ENCODE peak calls at places on chromosomes 3 and 15, in seven cellular contexts. G is astrocyte of the cerebellum, V is mesenchymal stem cell, N is tibial artery, F is GM12865, P is sigmoid colon, X is left lung. W is an unnamed sample.

GRCh38 chr3:190384241-190384863 is 3.6 kb upstream of the CLDN16 start:
- DNase-seq in G (peak), V (peak), N (no peak), F (peak), P (no peak), X (no peak), W (no peak)

GRCh38 chr15:68281008-68281407 is 3.5 kb downstream of the FEM1B start:
- DNase-seq in G (no peak), V (no peak), N (no peak), F (no peak), P (no peak), X (no peak), W (no peak)

GRCh38 chr3:18049101-18049500 is 306.7 kb upstream of the TBC1D5 start:
- DNase-seq in G (no peak), V (no peak), N (no peak), F (no peak), P (no peak), X (no peak), W (no peak)

GRCh38 chr15:88331291-88331690 is 74.8 kb upstream of the NTRK3 start:
- DNase-seq in G (no peak), V (no peak), N (no peak), F (peak), P (no peak), X (no peak), W (no peak)

GRCh38 chr3:176978441-176978840 is 218.8 kb downstream of the TBL1XR1 start:
- DNase-seq in G (no peak), V (no peak), N (no peak), F (no peak), P (no peak), X (no peak), W (no peak)

GRCh38 chr15:38899300-38899699 is 334.7 kb upstream of the RASGRP1 start:
- DNase-seq in G (no peak), V (no peak), N (no peak), F (no peak), P (no peak), X (no peak), W (no peak)

GRCh38 chr3:23671901-23672589 is 133.7 kb upstream of the UBE2E1 start:
- DNase-seq in G (no peak), V (no peak), N (no peak), F (no peak), P (no peak), X (peak), W (no peak)

GRCh38 chr3:107675233-107675900 is 152.6 kb downstream of the BBX start:
- DNase-seq in G (no peak), V (no peak), N (no peak), F (peak), P (no peak), X (no peak), W (no peak)

GRCh38 chr3:117846238-117846637 is 1136.7 kb downstream of the TUSC7 start:
- DNase-seq in G (no peak), V (peak), N (no peak), F (no peak), P (no peak), X (no peak), W (no peak)

GRCh38 chr3:166917437-166917836 is 462.7 kb downstream of the ZBBX start:
- DNase-seq in G (no peak), V (no peak), N (no peak), F (no peak), P (no peak), X (no peak), W (no peak)

GRCh38 chr3:139204756-139205155 is 139.1 kb upstream of the MRPS22 start:
- DNase-seq in G (no peak), V (peak), N (no peak), F (no peak), P (no peak), X (no peak), W (no peak)

GRCh38 chr3:178699810-178700209 is 163.6 kb downstream of the KCNMB2 start:
- DNase-seq in G (peak), V (no peak), N (no peak), F (peak), P (no peak), X (peak), W (no peak)

GRCh38 chr3:32706348-32707025 is 21.5 kb downstream of the CNOT10 start:
- DNase-seq in G (peak), V (peak), N (no peak), F (no peak), P (no peak), X (no peak), W (no peak)

GRCh38 chr15:82043130-82043673 is 2.6 kb downstream of the MEX3B start:
- DNase-seq in G (no peak), V (no peak), N (no peak), F (no peak), P (peak), X (peak), W (peak)

GRCh38 chr15:67548862-67549651 is 6.6 kb downstream of the MAP2K5 start:
- DNase-seq in G (no peak), V (peak), N (no peak), F (no peak), P (peak), X (no peak), W (no peak)

GRCh38 chr3:197791120-197792018 is at the start of gene LRCH3:
- DNase-seq in G (peak), V (peak), N (peak), F (peak), P (peak), X (peak), W (peak)

GRCh38 chr3:41007399-41007798 is 191.9 kb upstream of the CTNNB1 start:
- DNase-seq in G (no peak), V (no peak), N (no peak), F (no peak), P (no peak), X (no peak), W (no peak)

GRCh38 chr3:13492048-13492447 is 11.9 kb downstream of the HDAC11 start:
- DNase-seq in G (no peak), V (no peak), N (no peak), F (no peak), P (peak), X (no peak), W (peak)

GRCh38 chr15:28179270-28179669 is 80.2 kb upstream of the OCA2 start:
- DNase-seq in G (no peak), V (no peak), N (no peak), F (no peak), P (no peak), X (no peak), W (no peak)

GRCh38 chr3:11566916-11567315 is 76.8 kb downstream of the VGLL4 start:
- DNase-seq in G (no peak), V (no peak), N (no peak), F (no peak), P (no peak), X (peak), W (no peak)

GRCh38 chr15:74382004-74382816 is 14.8 kb upstream of the CYP11A1 start:
- DNase-seq in G (peak), V (peak), N (peak), F (peak), P (peak), X (peak), W (peak)

GRCh38 chr3:159856496-159857098 is 132.0 kb upstream of the IL12A start:
- DNase-seq in G (no peak), V (peak), N (no peak), F (no peak), P (no peak), X (no peak), W (no peak)

GRCh38 chr3:50271314-50272072 is 2.5 kb downstream of the SEMA3B start:
- DNase-seq in G (no peak), V (no peak), N (no peak), F (no peak), P (no peak), X (peak), W (no peak)

GRCh38 chr3:69855436-69856162 is 116.3 kb downstream of the MITF start:
- DNase-seq in G (peak), V (peak), N (no peak), F (no peak), P (no peak), X (no peak), W (no peak)

GRCh38 chr3:144586382-144586781 is 614.8 kb downstream of the DIPK2A start:
- DNase-seq in G (no peak), V (peak), N (no peak), F (no peak), P (no peak), X (no peak), W (no peak)

GRCh38 chr15:87348746-87349145 is 907.8 kb downstream of the NTRK3 start:
- DNase-seq in G (no peak), V (peak), N (no peak), F (no peak), P (no peak), X (no peak), W (no peak)

GRCh38 chr3:95615592-95616310 is 1198.6 kb upstream of the EPHA6 start:
- DNase-seq in G (no peak), V (no peak), N (no peak), F (no peak), P (no peak), X (peak), W (no peak)

GRCh38 chr3:22713936-22714335 is 489.2 kb upstream of the UBE2E2 start:
- DNase-seq in G (peak), V (peak), N (no peak), F (no peak), P (no peak), X (no peak), W (no peak)

GRCh38 chr3:70822777-70823176 is 510.3 kb upstream of the MDFIC2 start:
- DNase-seq in G (no peak), V (no peak), N (no peak), F (no peak), P (no peak), X (no peak), W (no peak)

GRCh38 chr15:70586241-70586640 is 177.1 kb downstream of the UACA start:
- DNase-seq in G (no peak), V (no peak), N (no peak), F (no peak), P (no peak), X (no peak), W (no peak)

GRCh38 chr3:187728930-187729583 is 16.2 kb downstream of the BCL6 start:
- DNase-seq in G (no peak), V (no peak), N (no peak), F (no peak), P (no peak), X (no peak), W (no peak)

GRCh38 chr15:85094685-85095084 is 113.0 kb downstream of the PDE8A start:
- DNase-seq in G (peak), V (peak), N (no peak), F (no peak), P (no peak), X (no peak), W (no peak)

GRCh38 chr3:62318752-62319569 is 54.4 kb downstream of the FEZF2 start:
- DNase-seq in G (peak), V (peak), N (peak), F (peak), P (peak), X (peak), W (peak)

GRCh38 chr3:149378420-149379388 is 1.3 kb upstream of the TM4SF1 start:
- DNase-seq in G (no peak), V (no peak), N (no peak), F (no peak), P (no peak), X (no peak), W (no peak)

GRCh38 chr3:149375824-149376196 is 1.6 kb downstream of the TM4SF1 start:
- DNase-seq in G (no peak), V (no peak), N (no peak), F (no peak), P (no peak), X (no peak), W (no peak)

GRCh38 chr3:149375164-149375823 is 2.2 kb downstream of the TM4SF1 start:
- DNase-seq in G (no peak), V (peak), N (no peak), F (no peak), P (no peak), X (no peak), W (no peak)

GRCh38 chr3:149377408-149378111 is at the start of gene TM4SF1:
- DNase-seq in G (peak), V (peak), N (peak), F (no peak), P (peak), X (peak), W (peak)

GRCh38 chr3:149376728-149377407 is 581 bp downstream of the TM4SF1 start:
- DNase-seq in G (no peak), V (no peak), N (no peak), F (no peak), P (no peak), X (no peak), W (no peak)
- H3K4me3 ChIP-seq in G (peak), V (peak), N (peak), F (no peak), P (peak), X (peak), W (peak)

GRCh38 chr3:147409143-147410121 is at the start of gene ZIC1:
- DNase-seq in G (peak), V (no peak), N (no peak), F (no peak), P (no peak), X (no peak), W (no peak)
- H3K4me3 ChIP-seq in G (peak), V (peak), N (peak), F (no peak), P (peak), X (no peak), W (no peak)

GRCh38 chr15:40985541-40986330 is 32.5 kb downstream of the CHAC1 start:
- DNase-seq in G (no peak), V (peak), N (no peak), F (no peak), P (no peak), X (no peak), W (no peak)
- H3K4me3 ChIP-seq in G (no peak), V (peak), N (no peak), F (no peak), P (no peak), X (no peak), W (no peak)

GRCh38 chr3:134369231-134369741 is 5.0 kb downstream of the AMOTL2 start:
- DNase-seq in G (no peak), V (peak), N (peak), F (no peak), P (peak), X (no peak), W (no peak)

GRCh38 chr3:134372405-134373277 is 1.6 kb downstream of the AMOTL2 start:
- DNase-seq in G (no peak), V (peak), N (peak), F (no peak), P (peak), X (no peak), W (no peak)

GRCh38 chr3:134369861-134370596 is 4.2 kb downstream of the AMOTL2 start:
- DNase-seq in G (no peak), V (no peak), N (no peak), F (no peak), P (peak), X (no peak), W (no peak)

GRCh38 chr3:134371542-134372324 is 2.5 kb downstream of the AMOTL2 start:
- DNase-seq in G (no peak), V (peak), N (peak), F (no peak), P (peak), X (no peak), W (no peak)

GRCh38 chr3:134370611-134371451 is 3.4 kb downstream of the AMOTL2 start:
- DNase-seq in G (no peak), V (no peak), N (peak), F (no peak), P (peak), X (peak), W (no peak)
- H3K4me3 ChIP-seq in G (peak), V (peak), N (peak), F (no peak), P (no peak), X (peak), W (no peak)

DNA sequence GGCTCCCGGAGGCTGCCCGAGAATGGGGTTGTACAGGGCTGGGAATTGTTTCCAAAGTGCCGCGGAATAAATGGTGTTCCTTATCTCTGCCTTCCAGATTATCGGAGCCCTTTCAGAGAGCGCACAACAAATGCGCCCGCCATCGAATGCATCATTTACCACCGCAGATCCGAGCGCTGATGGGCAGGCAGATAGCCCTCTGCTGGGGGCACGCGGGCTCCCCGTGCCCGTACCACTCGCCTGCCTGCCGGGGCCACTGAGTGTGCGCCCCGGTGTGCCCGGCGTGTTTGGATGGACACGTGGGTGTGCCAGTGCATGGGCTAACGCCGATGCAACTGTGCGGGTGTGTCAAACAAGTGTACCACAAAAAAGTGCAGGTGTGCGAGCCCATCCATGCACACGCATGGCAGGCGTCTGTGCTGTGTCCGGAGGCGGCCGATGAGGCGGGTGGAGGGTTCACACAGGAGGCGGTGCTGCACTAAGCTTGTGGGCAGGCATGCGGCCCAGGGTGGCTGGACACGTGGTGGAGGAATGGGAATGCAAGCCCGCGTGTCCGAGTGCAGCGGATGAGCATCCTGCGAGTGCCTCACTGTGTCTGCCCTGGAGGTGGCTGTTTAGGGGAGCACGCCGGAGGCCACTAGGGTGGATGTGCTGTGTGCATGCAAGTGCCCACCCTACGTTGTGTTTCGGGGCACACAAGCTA is 3.8 kb upstream of the GATA2 start:
- DNase-seq in G (no peak), V (peak), N (no peak), F (no peak), P (peak), X (peak), W (no peak)
- H3K4me3 ChIP-seq in G (peak), V (peak), N (peak), F (no peak), P (no peak), X (peak), W (no peak)

DNA sequence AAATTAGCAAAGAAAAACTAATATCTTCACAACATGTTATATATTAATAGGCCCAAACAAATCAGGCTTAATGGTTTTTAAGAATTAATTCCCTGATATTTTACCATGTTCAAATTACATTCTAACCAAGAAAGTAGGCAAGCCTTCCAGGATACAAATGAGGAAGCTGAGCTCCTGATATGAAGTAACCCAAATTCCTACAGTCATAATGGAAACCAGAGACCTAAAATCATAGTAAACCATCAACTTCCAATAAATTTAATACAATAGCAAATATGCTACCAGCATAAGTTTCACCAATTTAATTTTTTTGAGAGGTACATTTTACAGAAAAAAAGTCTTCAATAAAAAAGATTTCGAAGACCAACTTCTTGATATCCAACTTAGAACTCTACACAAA is 3.8 kb downstream of the DCBLD2 start:
- DNase-seq in G (no peak), V (no peak), N (no peak), F (no peak), P (no peak), X (no peak), W (no peak)
- H3K4me3 ChIP-seq in G (peak), V (peak), N (no peak), F (no peak), P (no peak), X (no peak), W (peak)

GRCh38 chr15:75739791-75740190 is 27.1 kb upstream of the CSPG4 start:
- DNase-seq in G (no peak), V (no peak), N (peak), F (no peak), P (peak), X (peak), W (no peak)
- H3K4me3 ChIP-seq in G (no peak), V (no peak), N (no peak), F (no peak), P (no peak), X (no peak), W (no peak)